ENCODE peak calls at places on chromosome 1, in ten cellular contexts. Q, F, B, H, R, I, Z, J, A and L are unnamed samples.
A peak's percentile ranks its signal among the peaks of the same experiment; 100 is the strongest.

GRCh38 chr1:6601865-6602668 is 602 bp downstream of the KLHL21 start:
- DNase-seq in B (peak; percentile 37), H (no peak), R (no peak), I (no peak), Z (no peak), Q (no peak), A (peak; percentile 62), F (peak; percentile 56), J (no peak), L (no peak)

GRCh38 chr1:31497601-31498000 is 78.7 kb upstream of the TINAGL1 start:
- DNase-seq in F (peak; percentile 9), J (no peak), A (no peak), H (no peak), Q (no peak), I (peak; percentile 18), R (no peak), Z (peak; percentile 68), B (no peak), L (no peak)

GRCh38 chr1:64062941-64063581 is 140.4 kb upstream of the UBE2U start:
- DNase-seq in B (no peak), I (no peak), Z (peak; percentile 56), R (no peak), H (no peak), A (no peak), F (peak; percentile 54), Q (no peak), J (no peak), L (no peak)

GRCh38 chr1:34128186-34128889 is 36.7 kb downstream of the CSMD2 start:
- DNase-seq in R (no peak), I (no peak), B (no peak), H (no peak), J (no peak), A (no peak), Z (no peak), F (no peak), Q (no peak), L (no peak)

GRCh38 chr1:170723518-170723917 is 59.6 kb downstream of the PRRX1 start:
- DNase-seq in Q (no peak), I (no peak), R (no peak), Z (no peak), A (no peak), B (no peak), J (no peak), F (no peak), H (no peak), L (no peak)

GRCh38 chr1:64186138-64186897 is 17.1 kb upstream of the UBE2U start:
- DNase-seq in H (no peak), I (no peak), Q (no peak), B (no peak), J (no peak), R (no peak), F (no peak), Z (no peak), A (no peak), L (no peak)

GRCh38 chr1:58107943-58108342 is 438.6 kb downstream of the OMA1 start:
- DNase-seq in Q (no peak), Z (no peak), I (no peak), R (no peak), H (no peak), F (no peak), J (no peak), B (no peak), A (no peak), L (no peak)

GRCh38 chr1:63693956-63694607 is 79.7 kb upstream of the ROR1 start:
- DNase-seq in A (no peak), J (no peak), Z (peak; percentile 39), B (no peak), F (peak; percentile 31), Q (no peak), R (no peak), I (no peak), H (no peak), L (no peak)

GRCh38 chr1:199867601-199868000 is 159.9 kb upstream of the NR5A2 start:
- DNase-seq in Q (no peak), J (peak; percentile 21), A (no peak), Z (peak; percentile 33), F (no peak), B (no peak), H (no peak), I (no peak), R (no peak), L (no peak)

GRCh38 chr1:23097316-23097715 is 71.3 kb downstream of the LUZP1 start:
- DNase-seq in F (peak; percentile 29), Q (no peak), B (no peak), Z (peak; percentile 30), H (no peak), R (no peak), I (no peak), A (no peak), J (no peak), L (no peak)